ENCODE peak calls at places on chromosomes 1 and 21, in six cellular contexts. K is neural progenitor cell; Z is cardiac muscle cell; V is AG04450; M is keratinocyte; G is CD8-positive, alpha-beta T cell. X is an unnamed sample. For H3K27me3, the result is how much of the 10 kb centered on the place peaks cover.

GRCh38 chr1:201551877-201552731 is 13.2 kb downstream of the NAV1 start:
- DNase-seq in K (no peak), Z (peak), M (no peak), G (no peak), V (no peak), X (peak)

GRCh38 chr1:223010552-223011229 is 132.4 kb downstream of the TLR5 start:
- DNase-seq in G (no peak), V (no peak), M (no peak), Z (peak), K (peak), X (no peak)

GRCh38 chr1:45299296-45299695 is 27.4 kb upstream of the HPDL start:
- DNase-seq in G (no peak), K (no peak), Z (no peak), M (no peak), V (no peak), X (no peak)

GRCh38 chr1:92831368-92831761 is 475 bp upstream of the RPL5 start:
- DNase-seq in V (no peak), Z (no peak), M (no peak), K (peak), G (no peak), X (no peak)

GRCh38 chr1:193115629-193116227 is 6.1 kb upstream of the CDC73 start:
- DNase-seq in V (peak), G (no peak), M (peak), Z (peak), K (no peak), X (peak)

GRCh38 chr1:233151850-233152249 is 143.7 kb downstream of the PCNX2 start:
- DNase-seq in K (no peak), G (no peak), M (no peak), Z (peak), V (no peak), X (no peak)

GRCh38 chr1:234724517-234725176 is 114.7 kb upstream of the IRF2BP2 start:
- DNase-seq in G (peak), V (no peak), Z (no peak), K (peak), M (no peak), X (no peak)

GRCh38 chr1:155078496-155079209 is at the start of gene EFNA3:
- DNase-seq in G (no peak), Z (peak), K (peak), M (no peak), V (no peak), X (no peak)

GRCh38 chr1:15843826-15844572 is 3.5 kb upstream of the SPEN start:
- DNase-seq in K (peak), V (no peak), G (no peak), M (no peak), Z (no peak), X (no peak)

GRCh38 chr21:36698160-36699025 is 522 bp upstream of the SIM2 start:
- DNase-seq in M (no peak), K (peak), Z (no peak), G (no peak), V (no peak), X (no peak)

GRCh38 chr1:220767312-220768126 is 19.2 kb upstream of the MTARC1 start:
- DNase-seq in Z (peak), G (no peak), K (no peak), V (peak), M (no peak), X (no peak)

GRCh38 chr1:3034728-3035610 is 13.7 kb downstream of the ACTRT2 start:
- DNase-seq in G (no peak), K (no peak), M (no peak), V (no peak), Z (no peak), X (no peak)

GRCh38 chr1:84834419-84835064 is 58.5 kb downstream of the LPAR3 start:
- DNase-seq in K (no peak), G (no peak), V (no peak), Z (peak), M (peak), X (no peak)

GRCh38 chr1:29703596-29703995 is 467.3 kb downstream of the PTPRU start:
- DNase-seq in Z (peak), V (no peak), G (no peak), K (peak), M (no peak), X (no peak)

GRCh38 chr1:24283326-24284155 is 35.6 kb upstream of the GRHL3 start:
- DNase-seq in K (no peak), G (no peak), V (no peak), M (no peak), Z (peak), X (no peak)

GRCh38 chr1:178465011-178465410 is 31.8 kb downstream of the CLEC20A start:
- DNase-seq in Z (peak), K (no peak), G (no peak), M (peak), V (peak), X (no peak)

GRCh38 chr1:29719253-29719652 is 482.9 kb downstream of the PTPRU start:
- DNase-seq in V (no peak), G (no peak), K (no peak), M (no peak), Z (peak), X (no peak)

GRCh38 chr1:174995916-174996315 is 3.8 kb upstream of the CACYBP start:
- DNase-seq in K (no peak), G (no peak), Z (no peak), M (no peak), V (no peak), X (no peak)

GRCh38 chr21:38712076-38712475 is 93.7 kb upstream of the ETS2 start:
- DNase-seq in M (no peak), V (no peak), Z (peak), K (peak), G (no peak), X (peak)

GRCh38 chr1:55531644-55532043 is 316.5 kb upstream of the USP24 start:
- DNase-seq in V (no peak), G (no peak), K (no peak), M (no peak), Z (no peak), X (no peak)

GRCh38 chr21:46458315-46459023 is at the start of gene DIP2A:
- DNase-seq in M (peak), K (peak), Z (peak), V (peak), G (peak), X (peak)

GRCh38 chr21:38646213-38646837 is 148.0 kb upstream of the ERG start:
- DNase-seq in G (no peak), V (no peak), Z (peak), M (peak), K (no peak), X (peak)

GRCh38 chr1:46411601-46412341 is 17.7 kb downstream of the FAAH start:
- DNase-seq in V (no peak), M (no peak), Z (no peak), K (peak), G (no peak), X (no peak)

GRCh38 chr1:184483101-184483813 is 96.4 kb downstream of the C1orf21 start:
- DNase-seq in K (no peak), G (no peak), M (no peak), Z (peak), V (peak), X (peak)

GRCh38 chr21:45487891-45488600 is 54.2 kb downstream of the SLC19A1 start:
- DNase-seq in K (peak), M (no peak), Z (no peak), G (no peak), V (no peak), X (no peak)

GRCh38 chr1:43822040-43822439 is 111.6 kb upstream of the ARTN start:
- DNase-seq in G (no peak), K (no peak), V (peak), Z (peak), M (peak), X (peak)

GRCh38 chr1:115791816-115792215 is 23.3 kb upstream of the CASQ2 start:
- DNase-seq in K (no peak), G (no peak), V (no peak), Z (no peak), M (no peak), X (no peak)

DNA sequence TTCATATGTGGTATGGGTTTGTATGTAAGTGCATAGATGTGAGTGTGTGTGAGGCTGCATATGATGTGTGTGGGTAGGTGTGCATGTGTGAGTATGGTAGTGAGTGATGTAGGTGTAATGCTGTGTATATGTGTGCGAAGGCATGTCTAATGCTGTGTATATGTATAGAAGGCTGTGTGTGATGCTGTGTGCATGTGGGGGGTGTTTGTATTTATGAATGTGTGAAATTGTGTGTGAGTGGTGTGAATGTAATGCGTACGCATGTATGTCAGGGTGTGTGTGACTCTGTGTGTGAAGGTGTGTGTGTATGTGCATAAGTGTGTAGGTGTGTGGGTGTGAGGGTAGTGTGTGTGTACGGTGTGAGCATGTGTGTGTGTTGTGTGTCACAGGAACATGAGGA is 300.0 kb downstream of the OMA1 start:
- DNase-seq in G (no peak), K (no peak), Z (no peak), M (no peak), V (no peak), X (no peak)
- TF ChIP-seq CTCF in G (no peak), K (no peak), Z (no peak), M (no peak), V (no peak), X (no peak)

GRCh38 chr1:169109561-169110134 is 3.2 kb downstream of the ATP1B1 start:
- DNase-seq in M (no peak), K (peak), V (peak), Z (peak), G (no peak), X (peak)
- H3K4me3 ChIP-seq in M (peak), K (peak), V (peak), Z (peak), G (no peak), X (peak)

DNA sequence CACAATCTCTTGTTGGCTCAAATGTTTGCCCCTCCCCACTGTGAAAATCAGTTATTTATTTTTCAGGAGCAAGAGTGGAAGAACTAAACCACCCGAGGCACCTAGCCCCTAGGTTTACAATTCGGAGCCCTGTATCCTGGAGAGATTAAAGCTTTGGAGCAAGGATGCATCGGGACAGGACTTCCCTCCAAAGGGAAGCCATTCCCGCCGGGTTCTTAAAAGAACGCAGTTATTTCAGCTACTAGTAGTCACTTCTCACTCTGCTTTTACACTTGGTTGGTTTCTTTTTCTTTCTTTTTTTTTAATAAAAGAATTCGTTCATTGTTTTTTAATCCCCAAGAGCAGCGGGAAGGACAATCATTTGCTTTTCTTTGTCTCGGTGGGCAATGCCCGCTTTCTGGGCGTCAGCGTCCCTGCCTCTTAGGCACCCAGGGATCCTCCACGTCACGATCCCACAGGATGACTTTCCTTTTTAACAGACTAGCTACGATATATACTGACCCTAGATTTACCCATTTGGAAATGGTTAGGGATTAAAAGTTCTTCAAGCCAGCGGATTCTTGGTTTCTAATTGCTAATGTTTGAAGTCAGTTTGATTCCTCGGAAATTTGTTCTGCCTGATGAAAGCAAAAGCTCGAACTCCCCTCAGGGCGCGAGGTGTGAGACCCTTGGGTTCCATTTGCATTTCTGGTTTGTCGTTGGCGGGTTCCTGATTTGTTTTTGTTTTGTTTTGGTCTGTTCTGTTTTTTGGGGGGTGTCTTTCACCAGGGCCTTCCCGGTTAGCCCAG is 9.0 kb downstream of the TBX15 start:
- DNase-seq in G (no peak), K (peak), M (no peak), Z (no peak), V (no peak), X (no peak)
- H3K27me3 ChIP-seq in G (under half), K (half or more), M (half or more), Z (half or more), V (half or more), X (half or more)

GRCh38 chr1:91830242-91831131 is 55.5 kb downstream of the TGFBR3 start:
- DNase-seq in M (no peak), G (no peak), K (no peak), Z (peak), V (peak), X (no peak)
- TF ChIP-seq CTCF in M (peak), G (no peak), K (no peak), Z (peak), V (peak), X (peak)

GRCh38 chr1:162696286-162696862 is 64.1 kb downstream of the DDR2 start:
- DNase-seq in K (peak), M (no peak), V (peak), Z (peak), G (no peak), X (no peak)

GRCh38 chr1:162694911-162695310 is 62.6 kb downstream of the DDR2 start:
- DNase-seq in K (no peak), M (no peak), Z (no peak), V (no peak), G (no peak), X (no peak)

GRCh38 chr1:162699366-162699765 is 67.1 kb downstream of the DDR2 start:
- DNase-seq in Z (no peak), K (no peak), G (no peak), M (no peak), V (no peak), X (no peak)

GRCh38 chr1:162695687-162696086 is 63.4 kb downstream of the DDR2 start:
- DNase-seq in K (no peak), M (no peak), Z (no peak), V (no peak), G (no peak), X (no peak)

DNA sequence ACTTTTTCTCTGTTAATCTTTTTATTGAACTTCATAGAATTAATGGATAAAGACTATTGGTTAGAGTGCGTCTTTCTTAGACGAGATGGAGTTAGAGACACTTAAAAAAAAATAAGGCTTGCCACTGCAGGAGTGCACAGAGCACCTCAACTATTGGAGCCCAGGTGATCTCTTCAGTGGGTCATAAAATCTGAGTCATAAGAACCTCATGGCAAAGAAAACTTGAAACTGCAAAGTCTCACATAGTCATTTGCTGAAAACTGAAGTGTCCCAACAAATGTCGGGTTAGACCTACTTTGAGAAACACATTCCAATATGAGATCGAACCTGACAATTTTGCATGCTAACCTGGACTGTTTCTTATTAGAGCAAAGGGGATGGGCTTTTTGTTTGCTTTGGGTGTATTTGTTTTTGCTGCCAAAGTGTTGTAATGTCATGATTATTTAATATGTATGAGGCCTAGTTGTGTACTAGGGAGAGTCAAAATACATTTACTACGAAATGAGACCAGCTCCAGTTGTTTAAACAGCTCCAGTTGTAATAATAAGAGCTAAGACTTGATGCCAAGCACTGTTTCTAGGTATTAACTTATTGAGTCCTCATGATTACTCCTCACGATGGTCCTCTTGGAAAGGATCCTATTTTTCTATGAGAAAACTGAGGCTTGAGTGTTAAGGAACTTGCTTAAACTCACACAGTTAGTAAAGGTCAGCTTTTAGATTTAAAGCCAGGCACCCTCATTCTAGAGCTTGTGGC is 65.1 kb downstream of the DDR2 start:
- DNase-seq in K (no peak), Z (no peak), M (no peak), V (no peak), G (no peak), X (no peak)
- H3K4me3 ChIP-seq in K (peak), Z (no peak), M (no peak), V (no peak), G (no peak), X (no peak)

DNA sequence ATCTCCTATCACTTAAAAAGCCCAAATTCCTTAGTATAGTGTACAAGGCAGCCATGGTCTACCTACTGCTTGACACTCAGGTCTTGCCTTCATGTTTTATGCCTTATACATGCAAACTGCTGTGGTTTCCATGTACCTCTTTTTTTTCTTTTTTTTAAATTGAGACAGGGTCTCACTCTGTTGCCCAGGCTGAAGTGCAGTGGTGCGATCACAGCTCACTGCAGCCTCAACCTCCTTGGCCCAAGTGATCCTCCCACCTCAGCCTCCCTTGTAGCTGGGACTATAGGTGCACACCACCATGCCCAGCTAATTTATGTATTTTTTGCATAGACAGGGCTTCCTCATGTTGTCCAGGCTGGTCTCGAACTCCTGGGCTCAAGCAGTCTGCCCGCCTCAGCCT is 8.0 kb downstream of the CD55 start:
- DNase-seq in M (no peak), G (no peak), K (no peak), V (no peak), Z (no peak), X (no peak)
- H3K27me3 ChIP-seq in M (under half), G (under half), K (under half), V (under half), Z (under half), X (under half)

GRCh38 chr1:11981378-11982009 is 1.2 kb downstream of the MFN2 start:
- DNase-seq in V (no peak), Z (no peak), G (no peak), K (no peak), M (peak), X (no peak)

GRCh38 chr1:11984121-11984520 is 3.9 kb downstream of the MFN2 start:
- DNase-seq in V (no peak), K (no peak), Z (no peak), G (no peak), M (no peak), X (no peak)

GRCh38 chr1:11980676-11980972 is 380 bp downstream of the MFN2 start:
- DNase-seq in G (no peak), V (no peak), K (no peak), Z (no peak), M (no peak), X (no peak)

GRCh38 chr1:11979818-11980675 is at the start of gene MFN2:
- DNase-seq in K (peak), M (peak), V (peak), Z (peak), G (peak), X (peak)

DNA sequence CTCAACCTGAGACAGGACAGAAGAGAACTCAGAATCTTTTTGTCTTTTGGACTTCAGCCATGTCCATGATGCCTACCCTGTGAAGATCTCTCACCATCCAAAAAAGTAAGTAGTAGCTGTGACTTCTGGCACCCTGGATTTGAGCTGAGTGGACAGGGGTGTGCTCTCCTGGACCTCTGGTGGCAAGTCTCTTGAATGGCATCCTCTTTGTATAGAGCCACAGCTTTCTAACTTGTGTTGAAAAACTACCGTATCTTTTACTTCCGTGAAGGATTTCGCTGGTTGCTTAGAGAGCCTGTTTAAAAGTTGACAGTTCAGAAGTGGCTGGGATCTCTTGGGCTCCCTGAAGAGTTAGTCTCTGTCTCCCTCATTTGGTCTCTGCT is 1.8 kb downstream of the MFN2 start:
- DNase-seq in M (no peak), G (no peak), V (no peak), Z (no peak), K (peak), X (no peak)
- TF ChIP-seq CTCF in M (peak), G (no peak), V (peak), Z (no peak), K (peak), X (no peak)

DNA sequence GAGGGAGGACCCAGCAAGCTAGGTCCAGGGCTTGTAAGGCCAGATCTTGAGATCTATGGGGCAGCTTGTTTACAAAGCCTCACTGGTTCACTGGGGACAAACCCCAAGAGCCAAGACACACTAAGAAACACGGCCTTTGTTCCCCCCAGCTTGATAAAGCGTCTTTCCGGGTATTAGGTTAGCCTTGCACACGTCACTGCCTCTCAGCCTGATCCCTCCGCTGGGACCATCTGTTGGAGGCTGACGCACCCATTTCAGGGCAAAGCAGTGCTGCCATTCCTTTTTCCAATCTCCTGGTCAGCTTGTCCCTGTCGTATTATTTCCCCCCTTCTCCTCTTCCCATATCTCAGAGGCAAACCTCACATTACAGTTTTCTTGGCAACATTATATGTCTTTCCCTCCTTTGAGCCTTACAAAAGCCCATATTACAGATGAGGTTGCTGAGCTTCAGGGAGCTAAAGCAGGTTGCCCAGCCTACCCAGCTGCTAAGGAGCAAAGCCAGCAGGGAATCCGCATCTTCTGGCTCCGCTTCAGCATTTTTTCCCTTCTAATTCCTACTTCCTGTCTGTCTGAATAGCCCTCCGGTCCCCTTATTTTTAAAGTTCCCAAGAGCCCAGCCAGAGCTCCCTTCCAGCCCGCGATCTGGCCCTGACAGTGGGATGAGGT is 4.1 kb downstream of the HEYL start:
- DNase-seq in M (no peak), K (no peak), G (no peak), Z (peak), V (no peak), X (no peak)
- H3K4me3 ChIP-seq in M (no peak), K (no peak), G (no peak), Z (no peak), V (no peak), X (no peak)